ENCODE peak calls at places on chromosomes 3 and 15, in six cellular contexts. H, L, T, C, D and O are unnamed samples.

GRCh38 chr3:197013989-197014388 is 15.6 kb downstream of the MELTF start:
- DNase-seq in H (no peak), L (no peak), T (no peak), C (no peak), D (no peak), O (no peak)

GRCh38 chr3:119403201-119403600 is 60.2 kb downstream of the TMEM39A start:
- DNase-seq in H (no peak), L (no peak), T (no peak), C (no peak), D (no peak), O (no peak)

GRCh38 chr3:138578141-138578540 is 15.9 kb downstream of the CEP70 start:
- DNase-seq in H (no peak), L (no peak), T (no peak), C (no peak), D (no peak), O (no peak)

GRCh38 chr3:181725830-181726229 is 14.1 kb downstream of the SOX2 start:
- DNase-seq in H (no peak), L (no peak), T (no peak), C (no peak), D (no peak), O (no peak)

GRCh38 chr3:71509024-71509423 is 74.5 kb downstream of the FOXP1 start:
- DNase-seq in H (no peak), L (no peak), T (no peak), C (no peak), D (no peak), O (no peak)

GRCh38 chr15:35737521-35737920 is 191.6 kb upstream of the DPH6 start:
- DNase-seq in H (no peak), L (no peak), T (no peak), C (no peak), D (no peak), O (no peak)

GRCh38 chr15:22795206-22796063 is 9.0 kb downstream of the NIPA1 start:
- DNase-seq in H (no peak), L (no peak), T (no peak), C (no peak), D (no peak), O (no peak)

GRCh38 chr3:10516835-10517465 is 11.6 kb upstream of the ATP2B2 start:
- DNase-seq in H (no peak), L (peak), T (no peak), C (no peak), D (no peak), O (no peak)

GRCh38 chr3:87873136-87873535 is 185.7 kb downstream of the CGGBP1 start:
- DNase-seq in H (no peak), L (no peak), T (no peak), C (no peak), D (no peak), O (no peak)

GRCh38 chr3:123636431-123636841 is 51.6 kb upstream of the HACD2 start:
- DNase-seq in H (no peak), L (no peak), T (no peak), C (no peak), D (no peak), O (peak)

GRCh38 chr15:63501256-63502089 is 2.9 kb upstream of the USP3 start:
- DNase-seq in H (peak), L (peak), T (peak), C (peak), D (peak), O (peak)

GRCh38 chr3:57065588-57065987 is 5.1 kb downstream of the SPATA12 start:
- DNase-seq in H (no peak), L (no peak), T (no peak), C (no peak), D (no peak), O (no peak)

DNA sequence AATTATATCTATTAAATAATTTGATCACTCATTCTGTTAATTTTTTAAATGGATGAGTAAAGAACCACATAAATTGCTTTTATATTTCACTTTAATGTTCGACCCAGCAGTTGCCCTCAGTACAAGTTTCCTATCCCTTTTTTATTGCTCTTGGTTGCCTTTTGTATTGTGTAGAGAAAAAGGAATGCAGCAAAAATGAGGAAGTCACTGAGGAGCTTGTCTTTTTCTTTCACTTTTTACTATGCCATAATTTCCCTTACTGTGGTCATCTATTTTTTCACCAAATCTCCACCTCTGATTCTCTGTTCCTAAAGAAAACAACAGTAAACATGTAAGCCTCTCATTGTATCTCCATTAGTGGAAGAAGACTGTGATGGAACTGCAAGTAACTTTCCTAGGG is 122.7 kb downstream of the B3GALNT1 start:
- DNase-seq in H (no peak), L (no peak), T (no peak), C (no peak), D (no peak), O (no peak)
- TF ChIP-seq CTCF in H (no peak), L (no peak), T (no peak), C (no peak), D (no peak), O (no peak)

DNA sequence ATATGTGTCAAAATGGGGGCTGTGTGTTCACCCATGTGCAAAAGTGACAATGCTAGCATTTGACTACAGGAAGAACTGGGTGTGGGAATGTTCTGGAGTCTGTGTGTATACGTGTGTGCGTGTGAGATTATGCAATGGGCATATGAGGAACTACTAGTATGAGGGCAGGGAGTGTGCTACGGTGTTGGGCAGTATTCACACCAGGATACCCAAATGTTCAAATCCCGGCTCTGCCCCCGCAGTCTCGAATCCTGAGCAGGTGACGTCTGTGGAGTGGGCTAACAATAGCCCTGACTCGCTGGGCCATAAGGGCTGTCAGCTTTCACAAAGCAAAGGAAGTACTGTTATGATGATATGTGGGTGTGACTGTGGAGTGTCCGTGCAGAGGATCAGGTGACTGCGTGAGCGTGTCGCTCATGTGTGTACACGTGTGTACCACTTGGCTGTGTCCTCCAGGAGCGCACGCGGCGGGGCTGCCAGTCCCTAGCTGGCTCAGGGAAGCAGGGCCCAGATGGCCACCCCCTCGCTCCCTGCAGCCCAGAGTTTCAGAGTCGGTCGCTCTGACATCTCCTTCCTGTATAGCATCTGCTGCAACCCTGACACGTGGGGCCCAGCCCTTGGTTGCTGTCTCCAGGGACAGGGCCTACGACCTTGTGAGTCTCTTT is 27.2 kb downstream of the IQSEC1 start:
- DNase-seq in H (no peak), L (no peak), T (no peak), C (no peak), D (no peak), O (no peak)
- TF ChIP-seq POLR2A in H (no peak), L (no peak), T (no peak), C (no peak), D (no peak), O (no peak)

GRCh38 chr3:155352900-155353490 is 59.5 kb upstream of the STRIT1 start:
- DNase-seq in H (no peak), L (no peak), T (no peak), C (no peak), D (peak), O (no peak)
- TF ChIP-seq CTCF in H (peak), L (no peak), T (peak), C (no peak), D (peak), O (peak)

GRCh38 chr3:169771651-169772529 is 1.3 kb upstream of the MYNN start:
- DNase-seq in H (peak), L (peak), T (peak), C (peak), D (peak), O (peak)

GRCh38 chr3:169765281-169765624 is 393 bp upstream of the TERC start:
- DNase-seq in H (no peak), L (no peak), T (no peak), C (no peak), D (no peak), O (no peak)

GRCh38 chr3:169772530-169772950 is 656 bp upstream of the MYNN start:
- DNase-seq in H (peak), L (no peak), T (peak), C (peak), D (peak), O (peak)

GRCh38 chr3:169772951-169773816 is at the start of gene MYNN:
- DNase-seq in H (peak), L (peak), T (peak), C (peak), D (peak), O (peak)

GRCh38 chr3:169769287-169770181 is at the start of gene ACTRT3:
- DNase-seq in H (peak), L (peak), T (peak), C (peak), D (peak), O (peak)
- TF ChIP-seq POLR2A in H (no peak), L (no peak), T (no peak), C (no peak), D (no peak), O (no peak)

DNA sequence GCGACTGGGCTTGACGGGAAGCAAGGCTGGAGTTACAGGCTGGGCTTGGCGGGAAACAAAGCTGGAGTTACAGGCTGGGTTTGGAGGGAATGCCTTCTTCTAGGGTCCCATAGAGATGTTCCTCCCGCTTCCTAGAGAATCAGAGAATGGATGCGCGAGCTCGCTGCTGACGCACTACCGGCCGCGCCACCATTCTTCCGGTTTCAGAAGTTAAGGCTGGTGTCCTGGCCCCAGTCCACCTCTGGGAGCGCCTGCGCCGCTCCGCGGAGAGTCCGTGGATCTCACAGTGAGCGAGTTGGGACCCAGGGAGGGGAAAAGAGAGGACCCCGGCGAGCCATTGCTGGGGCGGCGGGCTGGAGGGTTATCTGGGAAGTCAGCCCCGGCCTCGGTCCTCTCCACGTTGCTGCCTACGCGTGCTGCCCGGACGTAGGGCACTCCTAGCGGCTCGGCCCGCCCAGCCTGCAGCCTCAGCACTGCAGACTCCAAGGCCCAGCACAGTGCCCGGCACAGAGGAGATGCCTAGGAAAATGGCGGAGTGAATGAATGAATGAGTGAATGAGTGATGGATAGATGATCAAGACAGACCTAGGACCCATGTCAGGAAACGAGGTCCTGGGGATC is at the start of gene ZNF502:
- DNase-seq in H (peak), L (peak), T (peak), C (peak), D (no peak), O (peak)
- TF ChIP-seq CTCF in H (peak), L (no peak), T (peak), C (peak), D (no peak), O (peak)